ENCODE peak calls at places on chromosomes 2 and 18, in ten cellular contexts. One of them, this sample, is unnamed.

GRCh38 chr2:3627500-3628100 is 30.4 kb upstream of the ALLC start:
- DNase-seq in DND-41: no peak
- DNase-seq in NAMALWA: no peak
- DNase-seq in activated T-helper 1 cell treated with Interleukin-2 at 50 U/mL for 16 hours: no peak
- DNase-seq in IMR-90: no peak
- DNase-seq in RWPE1: no peak
- DNase-seq in bronchial epithelial cell: no peak
- DNase-seq in body of pancreas: no peak
- DNase-seq in CD8-positive, alpha-beta T cell: peak
- DNase-seq in germinal center: no peak
- DNase-seq in this sample: no peak

GRCh38 chr2:106025796-106026195 is 168.3 kb downstream of the UXS1 start:
- DNase-seq in IMR-90: no peak
- DNase-seq in activated T-helper 1 cell treated with Interleukin-2 at 50 U/mL for 16 hours: no peak
- DNase-seq in NAMALWA: no peak
- DNase-seq in germinal center: no peak
- DNase-seq in bronchial epithelial cell: no peak
- DNase-seq in RWPE1: no peak
- DNase-seq in body of pancreas: no peak
- DNase-seq in DND-41: no peak
- DNase-seq in CD8-positive, alpha-beta T cell: no peak
- DNase-seq in this sample: no peak

GRCh38 chr2:30871980-30872789 is 64.9 kb upstream of the CAPN13 start:
- DNase-seq in NAMALWA: no peak
- DNase-seq in RWPE1: peak
- DNase-seq in bronchial epithelial cell: peak
- DNase-seq in activated T-helper 1 cell treated with Interleukin-2 at 50 U/mL for 16 hours: no peak
- DNase-seq in DND-41: no peak
- DNase-seq in CD8-positive, alpha-beta T cell: no peak
- DNase-seq in body of pancreas: no peak
- DNase-seq in IMR-90: no peak
- DNase-seq in germinal center: no peak
- DNase-seq in this sample: no peak

GRCh38 chr2:199405241-199405640 is 52.5 kb downstream of the SATB2 start:
- DNase-seq in NAMALWA: peak
- DNase-seq in bronchial epithelial cell: no peak
- DNase-seq in activated T-helper 1 cell treated with Interleukin-2 at 50 U/mL for 16 hours: no peak
- DNase-seq in CD8-positive, alpha-beta T cell: no peak
- DNase-seq in DND-41: no peak
- DNase-seq in IMR-90: peak
- DNase-seq in RWPE1: no peak
- DNase-seq in germinal center: no peak
- DNase-seq in body of pancreas: peak
- DNase-seq in this sample: peak

GRCh38 chr2:152456262-152456661 is 121.3 kb downstream of the FMNL2 start:
- DNase-seq in RWPE1: peak
- DNase-seq in bronchial epithelial cell: peak
- DNase-seq in IMR-90: peak
- DNase-seq in DND-41: no peak
- DNase-seq in NAMALWA: no peak
- DNase-seq in body of pancreas: no peak
- DNase-seq in germinal center: no peak
- DNase-seq in activated T-helper 1 cell treated with Interleukin-2 at 50 U/mL for 16 hours: no peak
- DNase-seq in CD8-positive, alpha-beta T cell: no peak
- DNase-seq in this sample: peak

GRCh38 chr2:12607971-12608370 is 108.8 kb upstream of the TRIB2 start:
- DNase-seq in bronchial epithelial cell: peak
- DNase-seq in body of pancreas: no peak
- DNase-seq in CD8-positive, alpha-beta T cell: no peak
- DNase-seq in RWPE1: no peak
- DNase-seq in IMR-90: peak
- DNase-seq in germinal center: no peak
- DNase-seq in DND-41: no peak
- DNase-seq in NAMALWA: no peak
- DNase-seq in activated T-helper 1 cell treated with Interleukin-2 at 50 U/mL for 16 hours: no peak
- DNase-seq in this sample: peak

GRCh38 chr2:187644991-187645390 is 90.8 kb upstream of the TFPI start:
- DNase-seq in RWPE1: no peak
- DNase-seq in activated T-helper 1 cell treated with Interleukin-2 at 50 U/mL for 16 hours: no peak
- DNase-seq in bronchial epithelial cell: no peak
- DNase-seq in DND-41: no peak
- DNase-seq in NAMALWA: no peak
- DNase-seq in IMR-90: no peak
- DNase-seq in CD8-positive, alpha-beta T cell: no peak
- DNase-seq in body of pancreas: no peak
- DNase-seq in germinal center: no peak
- DNase-seq in this sample: peak

GRCh38 chr2:101003278-101003775 is 1.2 kb downstream of the RPL31 start:
- DNase-seq in bronchial epithelial cell: no peak
- DNase-seq in IMR-90: peak
- DNase-seq in germinal center: no peak
- DNase-seq in RWPE1: no peak
- DNase-seq in CD8-positive, alpha-beta T cell: no peak
- DNase-seq in activated T-helper 1 cell treated with Interleukin-2 at 50 U/mL for 16 hours: no peak
- DNase-seq in NAMALWA: no peak
- DNase-seq in body of pancreas: no peak
- DNase-seq in DND-41: no peak
- DNase-seq in this sample: no peak

GRCh38 chr2:159204381-159204780 is 82.1 kb downstream of the WDSUB1 start:
- DNase-seq in bronchial epithelial cell: no peak
- DNase-seq in activated T-helper 1 cell treated with Interleukin-2 at 50 U/mL for 16 hours: no peak
- DNase-seq in RWPE1: no peak
- DNase-seq in germinal center: no peak
- DNase-seq in CD8-positive, alpha-beta T cell: no peak
- DNase-seq in IMR-90: no peak
- DNase-seq in NAMALWA: no peak
- DNase-seq in DND-41: no peak
- DNase-seq in body of pancreas: no peak
- DNase-seq in this sample: no peak

GRCh38 chr18:41354151-41354550 is 600.9 kb upstream of the PIK3C3 start:
- DNase-seq in body of pancreas: no peak
- DNase-seq in activated T-helper 1 cell treated with Interleukin-2 at 50 U/mL for 16 hours: no peak
- DNase-seq in bronchial epithelial cell: no peak
- DNase-seq in DND-41: no peak
- DNase-seq in NAMALWA: no peak
- DNase-seq in CD8-positive, alpha-beta T cell: no peak
- DNase-seq in RWPE1: no peak
- DNase-seq in IMR-90: no peak
- DNase-seq in germinal center: no peak
- DNase-seq in this sample: no peak

GRCh38 chr18:78727877-78728276 is 251.7 kb upstream of the SALL3 start:
- DNase-seq in bronchial epithelial cell: no peak
- DNase-seq in DND-41: no peak
- DNase-seq in RWPE1: no peak
- DNase-seq in NAMALWA: no peak
- DNase-seq in CD8-positive, alpha-beta T cell: no peak
- DNase-seq in body of pancreas: no peak
- DNase-seq in activated T-helper 1 cell treated with Interleukin-2 at 50 U/mL for 16 hours: no peak
- DNase-seq in IMR-90: no peak
- DNase-seq in germinal center: no peak
- DNase-seq in this sample: no peak

GRCh38 chr2:92074549-92074898 is 2796.7 kb upstream of the TEKT4 start:
- DNase-seq in IMR-90: no peak
- DNase-seq in bronchial epithelial cell: no peak
- DNase-seq in body of pancreas: no peak
- DNase-seq in DND-41: no peak
- DNase-seq in germinal center: no peak
- DNase-seq in NAMALWA: no peak
- DNase-seq in RWPE1: no peak
- DNase-seq in CD8-positive, alpha-beta T cell: no peak
- DNase-seq in activated T-helper 1 cell treated with Interleukin-2 at 50 U/mL for 16 hours: no peak
- DNase-seq in this sample: no peak

GRCh38 chr2:61423714-61424113 is 47.2 kb downstream of the USP34 start:
- DNase-seq in RWPE1: no peak
- DNase-seq in body of pancreas: no peak
- DNase-seq in bronchial epithelial cell: peak
- DNase-seq in CD8-positive, alpha-beta T cell: no peak
- DNase-seq in activated T-helper 1 cell treated with Interleukin-2 at 50 U/mL for 16 hours: no peak
- DNase-seq in IMR-90: peak
- DNase-seq in DND-41: no peak
- DNase-seq in germinal center: no peak
- DNase-seq in NAMALWA: no peak
- DNase-seq in this sample: peak

GRCh38 chr2:31384351-31384750 is 30.2 kb downstream of the XDH start:
- DNase-seq in CD8-positive, alpha-beta T cell: no peak
- DNase-seq in bronchial epithelial cell: peak
- DNase-seq in RWPE1: peak
- DNase-seq in IMR-90: peak
- DNase-seq in germinal center: no peak
- DNase-seq in activated T-helper 1 cell treated with Interleukin-2 at 50 U/mL for 16 hours: no peak
- DNase-seq in DND-41: no peak
- DNase-seq in NAMALWA: no peak
- DNase-seq in body of pancreas: no peak
- DNase-seq in this sample: peak

GRCh38 chr2:96095116-96095636 is 21.2 kb downstream of the ADRA2B start:
- DNase-seq in DND-41: no peak
- DNase-seq in IMR-90: no peak
- DNase-seq in RWPE1: no peak
- DNase-seq in NAMALWA: no peak
- DNase-seq in CD8-positive, alpha-beta T cell: no peak
- DNase-seq in body of pancreas: no peak
- DNase-seq in germinal center: no peak
- DNase-seq in bronchial epithelial cell: no peak
- DNase-seq in activated T-helper 1 cell treated with Interleukin-2 at 50 U/mL for 16 hours: no peak
- DNase-seq in this sample: no peak

GRCh38 chr18:11040823-11041712 is 108.3 kb downstream of the PIEZO2 start:
- DNase-seq in IMR-90: peak
- DNase-seq in germinal center: peak
- DNase-seq in CD8-positive, alpha-beta T cell: peak
- DNase-seq in bronchial epithelial cell: peak
- DNase-seq in body of pancreas: peak
- DNase-seq in RWPE1: peak
- DNase-seq in NAMALWA: peak
- DNase-seq in activated T-helper 1 cell treated with Interleukin-2 at 50 U/mL for 16 hours: no peak
- DNase-seq in DND-41: peak
- DNase-seq in this sample: peak

GRCh38 chr2:158667969-158668368 is 127.1 kb upstream of the DAPL1 start:
- DNase-seq in germinal center: no peak
- DNase-seq in activated T-helper 1 cell treated with Interleukin-2 at 50 U/mL for 16 hours: no peak
- DNase-seq in CD8-positive, alpha-beta T cell: no peak
- DNase-seq in body of pancreas: no peak
- DNase-seq in NAMALWA: no peak
- DNase-seq in RWPE1: no peak
- DNase-seq in DND-41: no peak
- DNase-seq in IMR-90: no peak
- DNase-seq in bronchial epithelial cell: no peak
- DNase-seq in this sample: no peak

GRCh38 chr2:227191367-227191766 is 26.9 kb downstream of the COL4A3 start:
- DNase-seq in body of pancreas: no peak
- DNase-seq in CD8-positive, alpha-beta T cell: no peak
- DNase-seq in activated T-helper 1 cell treated with Interleukin-2 at 50 U/mL for 16 hours: no peak
- DNase-seq in DND-41: no peak
- DNase-seq in RWPE1: no peak
- DNase-seq in NAMALWA: no peak
- DNase-seq in IMR-90: peak
- DNase-seq in germinal center: no peak
- DNase-seq in bronchial epithelial cell: no peak
- DNase-seq in this sample: peak

GRCh38 chr2:15954761-15955160 is 14.4 kb downstream of the MYCN start:
- DNase-seq in bronchial epithelial cell: no peak
- DNase-seq in IMR-90: no peak
- DNase-seq in activated T-helper 1 cell treated with Interleukin-2 at 50 U/mL for 16 hours: no peak
- DNase-seq in germinal center: no peak
- DNase-seq in body of pancreas: no peak
- DNase-seq in RWPE1: no peak
- DNase-seq in NAMALWA: no peak
- DNase-seq in CD8-positive, alpha-beta T cell: no peak
- DNase-seq in DND-41: no peak
- DNase-seq in this sample: no peak

GRCh38 chr2:127768775-127769479 is 42.0 kb downstream of the WDR33 start:
- DNase-seq in DND-41: no peak
- DNase-seq in IMR-90: peak
- DNase-seq in germinal center: no peak
- DNase-seq in RWPE1: peak
- DNase-seq in CD8-positive, alpha-beta T cell: no peak
- DNase-seq in NAMALWA: no peak
- DNase-seq in activated T-helper 1 cell treated with Interleukin-2 at 50 U/mL for 16 hours: no peak
- DNase-seq in bronchial epithelial cell: peak
- DNase-seq in body of pancreas: no peak
- DNase-seq in this sample: peak

GRCh38 chr2:86764661-86765307 is 25.9 kb downstream of the CD8A start:
- DNase-seq in germinal center: peak
- DNase-seq in bronchial epithelial cell: peak
- DNase-seq in RWPE1: peak
- DNase-seq in body of pancreas: peak
- DNase-seq in activated T-helper 1 cell treated with Interleukin-2 at 50 U/mL for 16 hours: no peak
- DNase-seq in IMR-90: peak
- DNase-seq in DND-41: peak
- DNase-seq in NAMALWA: peak
- DNase-seq in CD8-positive, alpha-beta T cell: peak
- DNase-seq in this sample: peak

GRCh38 chr2:164661349-164661748 is 40.1 kb upstream of the GRB14 start:
- DNase-seq in body of pancreas: no peak
- DNase-seq in DND-41: no peak
- DNase-seq in RWPE1: peak
- DNase-seq in activated T-helper 1 cell treated with Interleukin-2 at 50 U/mL for 16 hours: no peak
- DNase-seq in bronchial epithelial cell: peak
- DNase-seq in germinal center: no peak
- DNase-seq in IMR-90: peak
- DNase-seq in NAMALWA: no peak
- DNase-seq in CD8-positive, alpha-beta T cell: no peak
- DNase-seq in this sample: peak

GRCh38 chr18:80012714-80013113 is 21.5 kb upstream of the RBFA start:
- DNase-seq in activated T-helper 1 cell treated with Interleukin-2 at 50 U/mL for 16 hours: no peak
- DNase-seq in CD8-positive, alpha-beta T cell: no peak
- DNase-seq in bronchial epithelial cell: no peak
- DNase-seq in RWPE1: no peak
- DNase-seq in IMR-90: no peak
- DNase-seq in germinal center: no peak
- DNase-seq in DND-41: no peak
- DNase-seq in NAMALWA: no peak
- DNase-seq in body of pancreas: no peak
- DNase-seq in this sample: no peak

GRCh38 chr2:207504513-207505171 is 25.1 kb upstream of the CREB1 start:
- DNase-seq in body of pancreas: no peak
- DNase-seq in DND-41: no peak
- DNase-seq in activated T-helper 1 cell treated with Interleukin-2 at 50 U/mL for 16 hours: no peak
- DNase-seq in NAMALWA: no peak
- DNase-seq in RWPE1: no peak
- DNase-seq in germinal center: no peak
- DNase-seq in IMR-90: peak
- DNase-seq in bronchial epithelial cell: peak
- DNase-seq in CD8-positive, alpha-beta T cell: no peak
- DNase-seq in this sample: peak

GRCh38 chr2:112833532-112833931 is 3.0 kb downstream of the IL1B start:
- DNase-seq in body of pancreas: no peak
- DNase-seq in IMR-90: no peak
- DNase-seq in NAMALWA: no peak
- DNase-seq in RWPE1: no peak
- DNase-seq in activated T-helper 1 cell treated with Interleukin-2 at 50 U/mL for 16 hours: no peak
- DNase-seq in bronchial epithelial cell: no peak
- DNase-seq in germinal center: no peak
- DNase-seq in CD8-positive, alpha-beta T cell: no peak
- DNase-seq in DND-41: no peak
- DNase-seq in this sample: peak

GRCh38 chr2:219868635-219869034 is 241.2 kb downstream of the SLC4A3 start:
- DNase-seq in bronchial epithelial cell: no peak
- DNase-seq in germinal center: no peak
- DNase-seq in RWPE1: no peak
- DNase-seq in IMR-90: no peak
- DNase-seq in activated T-helper 1 cell treated with Interleukin-2 at 50 U/mL for 16 hours: no peak
- DNase-seq in CD8-positive, alpha-beta T cell: no peak
- DNase-seq in body of pancreas: no peak
- DNase-seq in DND-41: no peak
- DNase-seq in NAMALWA: no peak
- DNase-seq in this sample: peak

GRCh38 chr2:11753452-11753885 is 7.0 kb downstream of the LPIN1 start:
- DNase-seq in body of pancreas: peak
- DNase-seq in DND-41: no peak
- DNase-seq in IMR-90: no peak
- DNase-seq in germinal center: peak
- DNase-seq in RWPE1: peak
- DNase-seq in bronchial epithelial cell: peak
- DNase-seq in NAMALWA: peak
- DNase-seq in CD8-positive, alpha-beta T cell: peak
- DNase-seq in activated T-helper 1 cell treated with Interleukin-2 at 50 U/mL for 16 hours: no peak
- DNase-seq in this sample: no peak

GRCh38 chr2:74405994-74406583 is 15.3 kb downstream of the C2orf81 start:
- DNase-seq in body of pancreas: no peak
- DNase-seq in activated T-helper 1 cell treated with Interleukin-2 at 50 U/mL for 16 hours: no peak
- DNase-seq in DND-41: no peak
- DNase-seq in IMR-90: peak
- DNase-seq in RWPE1: no peak
- DNase-seq in NAMALWA: peak
- DNase-seq in CD8-positive, alpha-beta T cell: no peak
- DNase-seq in bronchial epithelial cell: peak
- DNase-seq in germinal center: no peak
- DNase-seq in this sample: no peak